ENCODE peak calls at places on chromosomes 16 and 17, in ten cellular contexts. T, Y, B, U, E, W, R, L, Z and V are unnamed samples.
A peak's percentile ranks its signal among the peaks of the same experiment; 100 is the strongest.

GRCh38 chr16:23803591-23804123 is 32.1 kb upstream of the PRKCB start:
- DNase-seq in T (peak; percentile 30), Y (peak; percentile 40), B (no peak), U (peak; percentile 57), E (peak; percentile 87), W (no peak), R (peak; percentile 84), L (peak; percentile 26), Z (no peak), V (peak; percentile 80)

GRCh38 chr16:49723310-49723709 is 132.6 kb downstream of the ZNF423 start:
- DNase-seq in T (no peak), Y (no peak), B (no peak), U (no peak), E (no peak), W (no peak), R (no peak), L (no peak), Z (no peak), V (no peak)

GRCh38 chr16:84117482-84117843 is 721 bp upstream of the MBTPS1 start:
- DNase-seq in T (no peak), Y (no peak), B (no peak), U (no peak), E (peak; percentile 64), W (no peak), R (peak; percentile 79), L (no peak), Z (no peak), V (peak; percentile 47)

GRCh38 chr16:83513006-83513755 is 294.6 kb upstream of the HSBP1 start:
- DNase-seq in T (no peak), Y (no peak), B (no peak), U (no peak), E (no peak), W (peak; percentile 25), R (peak; percentile 10), L (no peak), Z (no peak), V (no peak)

GRCh38 chr17:63533433-63534077 is 10.4 kb downstream of the KCNH6 start:
- DNase-seq in T (no peak), Y (peak; percentile 13), B (peak; percentile 71), U (no peak), E (no peak), W (no peak), R (no peak), L (no peak), Z (no peak), V (no peak)

GRCh38 chr17:80830020-80830780 is 161.4 kb upstream of the CHMP6 start:
- DNase-seq in T (no peak), Y (no peak), B (peak; percentile 34), U (no peak), E (no peak), W (no peak), R (no peak), L (no peak), Z (no peak), V (no peak)

GRCh38 chr16:72857841-72858594 is 189.9 kb downstream of the ZFHX3 start:
- DNase-seq in T (no peak), Y (no peak), B (no peak), U (no peak), E (no peak), W (no peak), R (no peak), L (no peak), Z (no peak), V (no peak)

GRCh38 chr16:79307214-79307613 is 293.3 kb downstream of the MAF start:
- DNase-seq in T (no peak), Y (peak; percentile 57), B (no peak), U (no peak), E (no peak), W (no peak), R (no peak), L (peak; percentile 38), Z (no peak), V (no peak)

GRCh38 chr17:19645608-19646250 is 2.8 kb upstream of the ALDH3A2 start:
- DNase-seq in T (peak; percentile 15), Y (no peak), B (no peak), U (peak; percentile 24), E (peak; percentile 41), W (no peak), R (peak; percentile 71), L (peak; percentile 75), Z (no peak), V (peak; percentile 74)

GRCh38 chr17:46875849-46876352 is 24.5 kb downstream of the WNT9B start:
- DNase-seq in T (no peak), Y (no peak), B (no peak), U (no peak), E (peak; percentile 20), W (no peak), R (no peak), L (no peak), Z (no peak), V (no peak)

GRCh38 chr16:87677830-87678229 is 75.5 kb downstream of the JPH3 start:
- DNase-seq in T (no peak), Y (no peak), B (no peak), U (no peak), E (no peak), W (no peak), R (no peak), L (no peak), Z (no peak), V (no peak)

GRCh38 chr16:27508476-27508875 is 41.2 kb downstream of the GTF3C1 start:
- DNase-seq in T (no peak), Y (no peak), B (no peak), U (no peak), E (no peak), W (no peak), R (no peak), L (no peak), Z (no peak), V (no peak)

GRCh38 chr16:57123216-57123968 is 31.0 kb downstream of the CPNE2 start:
- DNase-seq in T (no peak), Y (no peak), B (no peak), U (no peak), E (no peak), W (no peak), R (no peak), L (no peak), Z (no peak), V (no peak)
- TF ChIP-seq CTCF in T (no peak), Y (no peak), B (no peak), U (no peak), E (no peak), W (no peak), R (no peak), L (no peak), Z (no peak), V (no peak)

GRCh38 chr17:51455211-51455610 is 194.9 kb downstream of the UTP18 start:
- DNase-seq in T (no peak), Y (no peak), B (no peak), U (no peak), E (no peak), W (no peak), R (no peak), L (no peak), Z (no peak), V (no peak)
- TF ChIP-seq CTCF in T (no peak), Y (no peak), B (no peak), U (no peak), E (no peak), W (no peak), R (no peak), L (no peak), Z (no peak), V (no peak)

GRCh38 chr17:9057310-9057709 is 36.0 kb downstream of the NTN1 start:
- DNase-seq in T (no peak), Y (no peak), B (no peak), U (no peak), E (no peak), W (no peak), R (no peak), L (no peak), Z (no peak), V (no peak)
- TF ChIP-seq CTCF in T (no peak), Y (no peak), B (no peak), U (no peak), E (no peak), W (no peak), R (no peak), L (no peak), Z (no peak), V (no peak)

DNA sequence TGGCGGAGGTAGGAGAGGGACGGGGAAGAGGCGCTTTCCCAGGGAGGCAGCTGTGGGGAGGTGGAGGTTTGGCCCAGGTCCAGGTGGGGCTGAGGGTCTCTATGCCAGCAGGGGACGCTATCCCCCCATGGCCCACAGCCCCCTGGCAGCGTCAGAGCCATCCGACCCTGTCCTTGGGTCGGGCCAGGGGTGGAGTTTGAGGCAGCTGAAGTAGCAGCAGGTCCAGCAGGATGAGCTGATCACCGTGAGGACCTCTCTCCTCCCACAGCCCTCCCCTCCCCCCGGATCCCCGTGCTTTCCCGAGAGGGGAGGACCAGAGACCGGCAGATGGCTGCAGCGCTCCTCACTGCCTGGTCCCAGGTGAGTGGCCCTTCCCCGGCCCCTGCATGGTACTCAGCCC is 3.2 kb downstream of the ZNF205 start:
- DNase-seq in T (no peak), Y (no peak), B (no peak), U (no peak), E (no peak), W (no peak), R (no peak), L (no peak), Z (no peak), V (no peak)
- TF ChIP-seq CTCF in T (no peak), Y (no peak), B (no peak), U (no peak), E (peak; percentile 53), W (no peak), R (no peak), L (no peak), Z (no peak), V (no peak)